ENCODE peak calls at places on chromosomes 3 and 15, in six cellular contexts. C, T, L, G, W and X are unnamed samples.

GRCh38 chr15:33282226-33283020 is 28.3 kb upstream of the RYR3 start:
- DNase-seq in T (no peak), L (no peak), G (no peak), W (no peak), C (no peak), X (no peak)

GRCh38 chr3:158711886-158712285 is 20.4 kb downstream of the RARRES1 start:
- DNase-seq in G (no peak), W (no peak), T (no peak), L (no peak), C (no peak), X (no peak)

GRCh38 chr3:125132815-125133214 is 77.0 kb upstream of the HEG1 start:
- DNase-seq in T (no peak), W (no peak), G (no peak), C (no peak), L (no peak), X (no peak)

GRCh38 chr15:73264881-73265280 is 103.9 kb downstream of the HCN4 start:
- DNase-seq in C (no peak), W (no peak), T (no peak), L (no peak), G (no peak), X (no peak)

GRCh38 chr15:90459368-90459767 is 70.4 kb upstream of the CRTC3 start:
- DNase-seq in G (no peak), C (no peak), W (no peak), T (no peak), L (no peak), X (no peak)

GRCh38 chr15:82173108-82173507 is 89.4 kb downstream of the EFL1 start:
- DNase-seq in T (no peak), L (no peak), C (no peak), W (no peak), G (no peak), X (no peak)

GRCh38 chr3:138036572-138036971 is 26.6 kb downstream of the CLDN18 start:
- DNase-seq in C (no peak), W (no peak), T (no peak), L (no peak), G (no peak), X (no peak)

GRCh38 chr3:135637033-135637432 is 328.5 kb upstream of the PPP2R3A start:
- DNase-seq in W (no peak), G (no peak), T (no peak), C (no peak), L (no peak), X (no peak)

GRCh38 chr3:13215940-13216546 is 142.8 kb upstream of the IQSEC1 start:
- DNase-seq in T (no peak), L (no peak), W (no peak), C (peak; percentile 31), G (no peak), X (no peak)

GRCh38 chr15:71747128-71748083 is 62.9 kb upstream of the NR2E3 start:
- DNase-seq in T (no peak), C (peak; percentile 90), L (no peak), G (no peak), W (no peak), X (no peak)

GRCh38 chr3:196517919-196518318 is 2.8 kb upstream of the SMCO1 start:
- DNase-seq in W (no peak), T (no peak), L (no peak), C (no peak), G (no peak), X (peak; percentile 8)

GRCh38 chr3:127216415-127217261 is 23.7 kb downstream of the PRR23E start:
- DNase-seq in L (no peak), W (no peak), C (no peak), G (no peak), T (no peak), X (no peak)

GRCh38 chr3:121243208-121243607 is 302.6 kb downstream of the POLQ start:
- DNase-seq in L (no peak), W (no peak), C (no peak), T (no peak), G (no peak), X (no peak)

GRCh38 chr3:53677406-53677805 is 168.8 kb downstream of the CHDH start:
- DNase-seq in C (no peak), G (no peak), W (no peak), T (no peak), L (no peak), X (no peak)

GRCh38 chr15:43251863-43252241 is 14.9 kb downstream of the TGM5 start:
- DNase-seq in W (no peak), L (no peak), C (no peak), T (no peak), G (no peak), X (no peak)

GRCh38 chr3:131849640-131850039 is 185.2 kb downstream of the CPNE4 start:
- DNase-seq in L (no peak), W (no peak), C (no peak), G (no peak), T (no peak), X (no peak)

GRCh38 chr3:123421353-123422174 is 27.3 kb downstream of the ADCY5 start:
- DNase-seq in W (no peak), L (no peak), C (no peak), G (peak; percentile 57), T (peak; percentile 57), X (peak; percentile 46)

GRCh38 chr3:106130384-106131084 is 261.7 kb upstream of the CBLB start:
- DNase-seq in G (no peak), T (no peak), C (no peak), L (no peak), W (no peak), X (no peak)

GRCh38 chr15:71830981-71831380 is 20.6 kb downstream of the NR2E3 start:
- DNase-seq in T (no peak), L (no peak), C (no peak), W (no peak), G (no peak), X (no peak)

GRCh38 chr3:37621771-37622170 is 239.9 kb upstream of the CTDSPL start:
- DNase-seq in L (no peak), C (no peak), T (no peak), G (no peak), W (no peak), X (no peak)

GRCh38 chr3:12990781-12991480 is 82.3 kb downstream of the IQSEC1 start:
- DNase-seq in W (peak; percentile 65), C (no peak), L (no peak), G (no peak), T (no peak), X (no peak)

GRCh38 chr3:150798122-150798618 is 35.2 kb upstream of the SIAH2 start:
- DNase-seq in G (no peak), W (no peak), L (no peak), T (no peak), C (no peak), X (peak; percentile 67)

GRCh38 chr3:55330355-55330754 is 156.8 kb downstream of the WNT5A start:
- DNase-seq in W (no peak), C (no peak), T (no peak), G (no peak), L (no peak), X (no peak)

GRCh38 chr15:91694131-91694828 is 159.2 kb upstream of the SLCO3A1 start:
- DNase-seq in W (no peak), L (peak; percentile 84), G (peak; percentile 33), C (no peak), T (peak; percentile 18), X (no peak)

GRCh38 chr15:76012021-76012551 is at the start of gene NRG4:
- DNase-seq in L (no peak), G (no peak), C (peak; percentile 10), W (no peak), T (no peak), X (peak; percentile 55)

GRCh38 chr3:196270499-196270898 is 17.0 kb downstream of the PCYT1A start:
- DNase-seq in W (no peak), T (no peak), C (no peak), L (no peak), G (no peak), X (no peak)

GRCh38 chr15:98326804-98327203 is 321.5 kb upstream of the IGF1R start:
- DNase-seq in G (no peak), L (no peak), T (no peak), C (no peak), W (no peak), X (no peak)

GRCh38 chr15:98324341-98324970 is 323.9 kb upstream of the IGF1R start:
- DNase-seq in L (no peak), W (no peak), C (no peak), T (no peak), G (no peak), X (no peak)

GRCh38 chr15:98322551-98322950 is 325.8 kb upstream of the IGF1R start:
- DNase-seq in C (no peak), T (no peak), G (no peak), L (no peak), W (no peak), X (peak; percentile 15)

GRCh38 chr15:98315951-98316350 is 332.4 kb upstream of the IGF1R start:
- DNase-seq in W (no peak), C (no peak), L (no peak), G (no peak), T (no peak), X (no peak)

DNA sequence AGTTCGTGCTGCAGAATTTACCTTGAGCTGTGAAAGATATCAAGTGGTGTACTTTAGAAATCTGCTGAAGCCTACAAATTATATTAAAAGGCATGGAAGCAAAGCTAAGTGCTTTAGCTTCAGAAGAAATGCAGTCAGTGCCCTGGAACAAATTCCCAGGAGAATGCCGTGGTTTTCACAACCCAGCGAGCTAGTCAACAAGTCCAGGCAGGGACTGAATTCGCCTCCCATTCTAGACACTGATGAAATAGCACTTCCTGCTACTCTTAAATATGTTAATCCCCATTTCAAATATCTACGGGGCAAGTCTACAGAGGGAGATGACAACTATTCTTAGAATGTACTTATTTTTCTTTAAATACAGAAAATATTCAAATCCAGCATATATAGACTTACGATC is 326.4 kb upstream of the IGF1R start:
- DNase-seq in L (no peak), G (no peak), T (no peak), C (no peak), W (no peak), X (no peak)
- H3K9me3 ChIP-seq in L (no peaks in the 10 kb centered on the region), G (peaks cover 2% of the 10 kb centered on the region), T (no peaks in the 10 kb centered on the region), C (no peaks in the 10 kb centered on the region), W (no peaks in the 10 kb centered on the region), X (no peaks in the 10 kb centered on the region)

GRCh38 chr3:72171946-72172345 is 387.0 kb upstream of the PROK2 start:
- DNase-seq in W (no peak), G (peak; percentile 59), C (no peak), L (no peak), T (peak; percentile 73), X (no peak)
- H3K27ac ChIP-seq in W (peak overlapping the region; percentile 5), G (peak overlapping the region; percentile 69), C (no peak overlapping the region), L (peak overlapping the region; percentile 68), T (no peak overlapping the region), X (no peak overlapping the region)

GRCh38 chr3:133824961-133825485 is 19.4 kb downstream of the SRPRB start:
- DNase-seq in W (no peak), L (no peak), G (no peak), T (no peak), C (no peak), X (no peak)
- TF ChIP-seq POLR2A in W (no peak), L (no peak), G (no peak), T (no peak), C (no peak), X (no peak)

DNA sequence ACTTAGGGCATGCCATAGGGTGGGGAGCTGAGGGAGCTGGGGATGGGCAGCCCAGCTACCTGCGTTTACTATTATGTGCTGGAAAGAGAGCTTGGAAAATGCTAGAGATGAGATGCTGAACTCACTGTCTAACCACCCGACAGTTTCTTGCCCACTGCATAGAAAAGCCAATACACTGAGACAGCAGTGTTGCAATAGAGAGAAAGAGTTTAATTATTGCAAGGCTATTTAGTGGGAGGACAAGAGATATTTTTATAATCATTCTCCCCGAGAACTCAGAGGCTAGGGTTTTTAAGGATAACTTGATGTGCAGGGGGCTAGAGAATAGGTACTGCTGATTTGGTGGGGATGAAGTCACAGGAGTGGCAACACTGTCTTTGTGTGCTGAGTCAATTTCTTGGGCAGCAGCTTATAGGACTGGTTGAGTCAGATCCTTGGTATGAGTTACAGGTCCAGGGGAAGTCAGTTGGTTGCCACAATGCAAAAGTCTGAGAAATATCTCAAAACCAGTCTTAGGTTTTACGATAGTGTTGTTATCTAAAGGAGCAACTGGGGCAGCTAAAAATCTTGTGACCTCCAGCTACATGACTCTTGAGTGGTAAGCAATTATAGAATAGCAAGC is 205.9 kb downstream of the GABRG3 start:
- DNase-seq in C (no peak), L (no peak), G (no peak), W (no peak), T (no peak), X (no peak)
- H3K9me3 ChIP-seq in C (peaks cover 8% of the 10 kb centered on the region), L (peaks cover 17% of the 10 kb centered on the region), G (peaks cover 32% of the 10 kb centered on the region), W (peaks cover 4% of the 10 kb centered on the region), T (no peaks in the 10 kb centered on the region), X (no peaks in the 10 kb centered on the region)